ENCODE peak calls at places on chromosomes 1 and 21, in four cellular contexts. One of them, this sample, is unnamed.
A peak's percentile ranks its signal among the peaks of the same experiment; 100 is the strongest.

GRCh38 chr1:46519209-46519608 is 29.6 kb downstream of the DMBX1 start:
- DNase-seq in GM06990: no peak
- DNase-seq in AG09309: no peak
- DNase-seq in heart right ventricle: no peak
- DNase-seq in this sample: no peak

GRCh38 chr1:5659606-5660005 is 332.6 kb downstream of the NPHP4 start:
- DNase-seq in GM06990: no peak
- DNase-seq in AG09309: no peak
- DNase-seq in heart right ventricle: no peak
- DNase-seq in this sample: no peak

GRCh38 chr1:185561629-185562028 is 172.6 kb upstream of the HMCN1 start:
- DNase-seq in GM06990: no peak
- DNase-seq in AG09309: peak; percentile 44
- DNase-seq in heart right ventricle: no peak
- DNase-seq in this sample: no peak

GRCh38 chr1:29379438-29380073 is 143.2 kb downstream of the PTPRU start:
- DNase-seq in GM06990: no peak
- DNase-seq in AG09309: no peak
- DNase-seq in heart right ventricle: no peak
- DNase-seq in this sample: no peak

GRCh38 chr1:54475357-54476230 is 69.4 kb upstream of the SSBP3 start:
- DNase-seq in GM06990: no peak
- DNase-seq in AG09309: no peak
- DNase-seq in heart right ventricle: no peak
- DNase-seq in this sample: peak; percentile 45

GRCh38 chr1:10514490-10515235 is 39.9 kb downstream of the PEX14 start:
- DNase-seq in GM06990: no peak
- DNase-seq in AG09309: no peak
- DNase-seq in heart right ventricle: no peak
- DNase-seq in this sample: no peak

GRCh38 chr21:42063578-42064521 is 7.3 kb upstream of the UMODL1 start:
- DNase-seq in GM06990: peak; percentile 77
- DNase-seq in AG09309: no peak
- DNase-seq in heart right ventricle: no peak
- DNase-seq in this sample: peak; percentile 64

GRCh38 chr1:226523646-226524406 is 24.7 kb upstream of the STUM start:
- DNase-seq in GM06990: no peak
- DNase-seq in AG09309: no peak
- DNase-seq in heart right ventricle: no peak
- DNase-seq in this sample: no peak

GRCh38 chr21:32909393-32909792 is 116.3 kb upstream of the OLIG2 start:
- DNase-seq in GM06990: no peak
- DNase-seq in AG09309: no peak
- DNase-seq in heart right ventricle: no peak
- DNase-seq in this sample: no peak

GRCh38 chr21:35113064-35113463 is 64.0 kb upstream of the RUNX1 start:
- DNase-seq in GM06990: no peak
- DNase-seq in AG09309: no peak
- DNase-seq in heart right ventricle: no peak
- DNase-seq in this sample: no peak

DNA sequence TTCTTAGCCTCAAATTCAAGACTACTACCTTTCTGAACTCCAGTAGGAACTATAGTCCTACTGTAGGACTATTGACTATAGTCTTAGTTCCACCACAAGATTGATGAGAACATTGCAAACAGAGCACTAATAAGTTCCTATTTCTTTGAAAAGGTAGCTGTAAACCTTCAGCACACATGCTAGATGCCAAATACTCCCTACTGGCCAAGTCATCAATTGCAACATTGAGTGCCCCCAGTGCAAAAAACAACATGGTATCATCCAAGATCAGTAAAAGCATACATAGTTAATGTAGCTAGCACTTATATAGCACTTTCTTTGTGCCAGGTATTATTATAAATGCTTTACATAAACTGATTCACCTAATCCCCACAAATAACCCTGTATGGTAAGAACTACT is 99.8 kb downstream of the MRPL39 start:
- DNase-seq in GM06990: no peak
- DNase-seq in AG09309: no peak
- DNase-seq in heart right ventricle: no peak
- DNase-seq in this sample: no peak
- TF ChIP-seq CTCF in GM06990: peak; percentile 40
- TF ChIP-seq CTCF in AG09309: no peak
- TF ChIP-seq CTCF in heart right ventricle: no peak
- TF ChIP-seq CTCF in this sample: peak; percentile 47

DNA sequence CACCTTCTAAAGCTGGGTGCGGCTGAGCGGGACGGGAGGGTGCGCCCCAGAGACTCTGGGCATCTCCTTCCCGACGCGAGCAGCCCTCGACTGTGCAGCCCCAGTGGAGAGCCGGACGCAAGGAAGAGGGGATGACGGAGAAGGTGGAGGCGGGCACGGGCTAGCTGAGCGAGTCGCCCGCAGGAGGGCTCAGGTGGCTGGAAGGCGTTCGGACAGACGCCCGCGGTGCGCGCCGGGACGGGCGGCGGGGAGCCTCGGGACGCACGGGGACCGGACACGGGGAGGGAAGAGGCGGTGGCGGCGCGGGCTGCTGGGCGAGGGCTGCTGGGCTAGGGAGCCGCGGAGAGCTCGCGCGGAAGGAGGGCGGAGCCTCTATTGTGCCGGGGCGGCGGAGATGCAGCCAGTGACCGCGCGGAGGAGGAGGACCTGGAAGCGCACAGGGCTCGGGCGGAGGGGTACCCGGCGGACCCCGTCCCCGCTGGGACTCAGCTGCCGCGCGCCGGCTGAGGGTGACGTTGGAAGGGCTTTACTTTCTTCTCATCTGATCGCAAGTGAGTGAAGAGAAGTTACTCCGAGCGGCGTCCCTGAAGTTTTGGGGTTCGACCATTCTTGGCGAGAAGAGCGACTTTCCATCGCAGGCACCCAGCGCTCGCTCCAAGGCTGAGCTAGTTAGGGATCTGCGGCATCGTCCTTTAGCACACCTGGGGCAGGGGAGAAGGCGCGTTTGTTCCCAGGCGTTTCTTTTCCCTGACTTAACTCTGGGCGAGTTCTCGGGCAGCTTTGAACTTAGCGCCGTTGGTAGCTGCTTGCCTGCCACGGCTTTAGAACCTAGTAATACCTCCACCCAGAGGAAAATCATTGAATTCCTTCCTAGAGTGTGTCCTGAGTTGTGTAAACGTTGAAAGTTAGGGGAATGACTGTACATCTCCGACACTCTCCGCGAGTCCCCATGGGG is at the start of gene OLFML2B:
- DNase-seq in GM06990: peak; percentile 41
- DNase-seq in AG09309: peak; percentile 61
- DNase-seq in heart right ventricle: peak; percentile 61
- DNase-seq in this sample: peak; percentile 58
- TF ChIP-seq CTCF in GM06990: no peak
- TF ChIP-seq CTCF in AG09309: peak; percentile 56
- TF ChIP-seq CTCF in heart right ventricle: no peak
- TF ChIP-seq CTCF in this sample: no peak

DNA sequence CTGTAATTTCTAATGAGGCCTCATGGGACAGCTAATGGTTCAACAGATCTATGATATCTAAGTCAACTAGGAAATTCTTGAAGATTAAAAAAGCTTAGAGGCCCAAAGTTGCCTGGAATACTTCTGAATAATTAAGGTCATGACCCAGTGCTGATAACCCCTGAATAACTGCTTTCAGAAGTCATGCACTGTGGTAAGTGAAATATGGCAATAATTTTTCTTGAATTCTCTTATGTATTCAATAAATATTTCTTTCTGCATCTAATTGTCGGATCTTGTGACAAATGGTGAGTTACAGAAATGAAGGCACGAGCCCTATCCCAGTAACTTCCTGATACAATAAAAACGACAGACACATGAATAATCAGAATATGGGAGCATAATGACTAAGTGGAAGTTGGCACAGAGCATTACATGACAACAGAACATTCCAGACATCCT is 219.3 kb upstream of the GREM2 start:
- DNase-seq in GM06990: no peak
- DNase-seq in AG09309: peak; percentile 94
- DNase-seq in heart right ventricle: no peak
- DNase-seq in this sample: no peak
- TF ChIP-seq CTCF in GM06990: no peak
- TF ChIP-seq CTCF in AG09309: no peak
- TF ChIP-seq CTCF in heart right ventricle: no peak
- TF ChIP-seq CTCF in this sample: no peak

GRCh38 chr1:208045410-208046252 is 134.7 kb upstream of the CD34 start:
- DNase-seq in GM06990: no peak
- DNase-seq in AG09309: no peak
- DNase-seq in heart right ventricle: no peak
- DNase-seq in this sample: no peak
- TF ChIP-seq CTCF in GM06990: peak; percentile 13
- TF ChIP-seq CTCF in AG09309: no peak
- TF ChIP-seq CTCF in heart right ventricle: no peak
- TF ChIP-seq CTCF in this sample: no peak

GRCh38 chr1:114093624-114094302 is 59.9 kb downstream of the SYT6 start:
- DNase-seq in GM06990: no peak
- DNase-seq in AG09309: peak; percentile 7
- DNase-seq in heart right ventricle: no peak
- DNase-seq in this sample: no peak
- TF ChIP-seq CTCF in GM06990: peak; percentile 25
- TF ChIP-seq CTCF in AG09309: no peak
- TF ChIP-seq CTCF in heart right ventricle: no peak
- TF ChIP-seq CTCF in this sample: no peak

GRCh38 chr1:113074237-113074636 is 1.2 kb downstream of the LRIG2 start:
- DNase-seq in GM06990: peak; percentile 32
- DNase-seq in AG09309: no peak
- DNase-seq in heart right ventricle: no peak
- DNase-seq in this sample: peak; percentile 42
- TF ChIP-seq CTCF in GM06990: no peak
- TF ChIP-seq CTCF in AG09309: no peak
- TF ChIP-seq CTCF in heart right ventricle: no peak
- TF ChIP-seq CTCF in this sample: no peak

GRCh38 chr21:27359141-27359540 is 392.3 kb upstream of the ADAMTS5 start:
- DNase-seq in GM06990: no peak
- DNase-seq in AG09309: peak; percentile 57
- DNase-seq in heart right ventricle: no peak
- DNase-seq in this sample: no peak

GRCh38 chr21:27363719-27364479 is 397.0 kb upstream of the ADAMTS5 start:
- DNase-seq in GM06990: no peak
- DNase-seq in AG09309: no peak
- DNase-seq in heart right ventricle: no peak
- DNase-seq in this sample: no peak

GRCh38 chr21:27365394-27365793 is 398.5 kb upstream of the ADAMTS5 start:
- DNase-seq in GM06990: no peak
- DNase-seq in AG09309: no peak
- DNase-seq in heart right ventricle: no peak
- DNase-seq in this sample: no peak

GRCh38 chr21:27366846-27367245 is 400.0 kb upstream of the ADAMTS5 start:
- DNase-seq in GM06990: no peak
- DNase-seq in AG09309: no peak
- DNase-seq in heart right ventricle: no peak
- DNase-seq in this sample: no peak

DNA sequence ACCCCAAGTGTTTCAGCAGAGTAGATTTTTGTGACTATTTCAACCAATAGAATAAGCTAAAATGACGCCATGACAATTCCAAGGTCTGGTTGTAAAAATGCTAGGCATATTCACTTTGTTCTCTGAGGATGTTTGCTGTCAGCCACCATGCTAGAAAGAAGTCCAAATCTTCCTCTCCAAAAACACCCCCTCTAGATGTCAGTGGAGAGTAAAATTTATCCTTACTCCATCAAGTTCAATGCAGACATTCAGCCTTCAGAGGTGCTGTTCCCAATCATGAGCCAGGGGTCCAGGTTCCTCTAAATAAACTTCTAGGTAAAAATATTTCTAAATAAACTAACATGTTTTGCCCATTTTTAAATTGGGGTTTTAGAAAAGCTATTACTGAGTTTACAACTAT is 395.4 kb upstream of the ADAMTS5 start:
- DNase-seq in GM06990: no peak
- DNase-seq in AG09309: no peak
- DNase-seq in heart right ventricle: no peak
- DNase-seq in this sample: no peak
- TF ChIP-seq CTCF in GM06990: no peak
- TF ChIP-seq CTCF in AG09309: peak; percentile 22
- TF ChIP-seq CTCF in heart right ventricle: no peak
- TF ChIP-seq CTCF in this sample: no peak

GRCh38 chr1:85494957-85495266 is 30.0 kb upstream of the DDAH1 start:
- DNase-seq in GM06990: no peak
- DNase-seq in AG09309: no peak
- DNase-seq in heart right ventricle: peak; percentile 7
- DNase-seq in this sample: no peak
- TF ChIP-seq CTCF in GM06990: no peak
- TF ChIP-seq CTCF in AG09309: peak; percentile 23
- TF ChIP-seq CTCF in heart right ventricle: no peak
- TF ChIP-seq CTCF in this sample: no peak

This sample was measured in GM13977.